ENCODE peak calls at places on chromosomes 13 and 19, in six cellular contexts. B is aorta, S is tibial artery, A is Peyer's patch, F is spleen, G is BE2C. I is an unnamed sample. For H3K4me1 and H3K27me3, the result is how much of the 10 kb centered on the place peaks cover.

GRCh38 chr19:23377276-23377675 is 18.0 kb downstream of the ZNF91 start:
- DNase-seq in A (no peak), F (no peak), S (no peak), B (no peak), G (no peak), I (no peak)

GRCh38 chr13:100875392-100876043 is 200.9 kb upstream of the TMTC4 start:
- DNase-seq in G (no peak), S (no peak), A (no peak), F (no peak), B (no peak), I (no peak)

GRCh38 chr13:40503966-40504591 is 162.4 kb downstream of the FOXO1 start:
- DNase-seq in A (no peak), F (no peak), S (peak), G (no peak), B (no peak), I (no peak)

GRCh38 chr13:30346159-30346788 is 38.9 kb upstream of the KATNAL1 start:
- DNase-seq in A (no peak), G (no peak), B (no peak), F (peak), S (no peak), I (no peak)

GRCh38 chr13:34162545-34162936 is 344.6 kb downstream of the RFC3 start:
- DNase-seq in A (no peak), B (no peak), G (no peak), F (no peak), S (no peak), I (no peak)

GRCh38 chr13:41462427-41462826 is 5.1 kb downstream of the RGCC start:
- DNase-seq in S (no peak), G (no peak), A (no peak), B (no peak), F (no peak), I (no peak)

GRCh38 chr13:30847697-30848307 is 58.3 kb upstream of the MEDAG start:
- DNase-seq in B (no peak), A (no peak), S (peak), G (no peak), F (no peak), I (no peak)

GRCh38 chr13:113360446-113360845 is 3.5 kb downstream of the GRTP1 start:
- DNase-seq in S (peak), A (no peak), B (no peak), G (no peak), F (no peak), I (no peak)

GRCh38 chr19:15161028-15161984 is 39.5 kb downstream of the NOTCH3 start:
- DNase-seq in F (no peak), S (peak), A (no peak), B (no peak), G (peak), I (no peak)

GRCh38 chr19:45468803-45469131 is 971 bp downstream of the FOSB start:
- DNase-seq in S (no peak), B (no peak), F (no peak), A (no peak), G (peak), I (no peak)

GRCh38 chr19:533485-534058 is 2.0 kb downstream of the CDC34 start:
- DNase-seq in S (no peak), F (no peak), A (no peak), G (peak), B (no peak), I (no peak)

GRCh38 chr19:426725-427445 is 17.9 kb upstream of the C2CD4C start:
- DNase-seq in G (no peak), A (no peak), B (peak), F (no peak), S (no peak), I (no peak)

GRCh38 chr13:26459276-26460131 is 98.0 kb upstream of the WASF3 start:
- DNase-seq in B (no peak), G (no peak), A (no peak), F (no peak), S (no peak), I (no peak)

GRCh38 chr13:106874308-106874707 is 306.4 kb upstream of the ARGLU1 start:
- DNase-seq in G (no peak), F (no peak), B (no peak), S (no peak), A (no peak), I (no peak)

GRCh38 chr13:44667950-44668349 is 91.8 kb upstream of the TSC22D1 start:
- DNase-seq in S (no peak), F (no peak), G (no peak), A (no peak), B (no peak), I (no peak)

GRCh38 chr19:48469056-48469881 is at the start of gene CYTH2:
- DNase-seq in B (peak), S (peak), F (peak), G (peak), A (peak), I (peak)

DNA sequence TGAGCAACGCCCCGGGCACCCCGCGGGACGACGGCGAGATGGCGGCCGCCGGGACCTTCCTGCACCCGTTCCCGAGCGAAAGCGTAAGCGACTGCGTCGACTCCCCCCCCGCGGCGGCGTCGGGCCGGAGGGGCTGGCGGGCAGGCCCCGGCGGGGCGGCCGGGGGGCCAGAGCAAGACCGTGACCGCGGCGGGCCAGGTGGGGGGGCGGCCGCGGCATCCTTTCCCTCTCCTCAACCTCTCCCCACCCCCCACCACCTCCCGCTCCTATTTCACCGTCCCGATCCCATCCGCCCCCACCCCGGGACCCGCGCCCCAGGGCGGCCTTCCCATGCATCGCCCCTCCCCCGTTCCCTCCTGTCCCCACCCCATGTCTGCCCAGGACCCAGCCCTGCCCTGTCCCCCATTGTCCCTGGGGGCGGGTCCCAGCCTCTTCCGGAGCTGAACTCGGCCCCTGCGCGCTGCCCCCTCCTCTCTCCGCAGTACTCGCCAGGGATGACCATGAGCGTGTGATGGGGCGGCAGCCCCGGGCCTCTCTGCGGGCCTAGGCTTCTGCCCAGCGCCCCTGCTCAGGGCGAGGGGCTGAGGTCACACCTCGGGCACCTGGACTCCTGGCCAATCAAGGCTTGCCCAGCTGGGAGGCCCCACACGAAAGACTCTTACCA is 4.1 kb downstream of the ISYNA1 start:
- DNase-seq in G (peak), S (no peak), B (no peak), A (no peak), F (peak), I (no peak)
- H3K4me1 ChIP-seq in G (under half), S (half or more), B (under half), A (under half), F (half or more), I (under half)

GRCh38 chr19:40561947-40562346 is 14.7 kb upstream of the SHKBP1 start:
- DNase-seq in F (no peak), S (no peak), A (no peak), B (no peak), G (no peak), I (no peak)
- H3K27me3 ChIP-seq in F (half or more), S (half or more), A (under half), B (under half), G (under half), I (under half)

GRCh38 chr19:11091343-11092153 is 2.3 kb downstream of the LDLR start:
- DNase-seq in B (no peak), F (no peak), A (peak), S (peak), G (no peak), I (no peak)
- H3K4me1 ChIP-seq in B (under half), F (half or more), A (half or more), S (half or more), G (under half), I (under half)

DNA sequence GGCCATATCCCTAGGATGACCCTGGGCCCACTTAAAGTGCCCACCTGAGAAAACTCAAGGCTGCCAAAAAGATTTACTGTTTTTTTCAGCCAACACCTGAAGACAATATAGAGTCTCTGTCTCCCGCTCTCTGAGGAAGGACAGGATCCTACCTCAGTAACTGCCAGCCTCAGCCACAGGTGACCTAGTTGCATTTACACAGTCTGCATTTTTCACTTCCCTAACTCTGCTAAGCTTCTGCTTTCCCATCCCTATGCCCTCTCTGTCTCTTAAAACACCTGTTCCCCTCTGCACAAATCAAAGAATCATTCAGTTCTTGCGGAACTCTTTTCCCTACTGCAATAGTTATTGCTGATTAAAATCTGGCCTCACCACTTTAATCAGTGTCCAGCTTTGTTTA is 609.5 kb downstream of the UQCRFS1 start:
- DNase-seq in B (no peak), G (no peak), A (no peak), F (no peak), S (no peak), I (no peak)
- H3K27me3 ChIP-seq in B (under half), G (under half), A (under half), F (under half), S (under half), I (under half)

GRCh38 chr19:17322854-17323253 is 11.8 kb downstream of the ANO8 start:
- DNase-seq in G (no peak), A (no peak), S (no peak), B (no peak), F (no peak), I (no peak)

GRCh38 chr19:17321655-17322489 is 12.5 kb downstream of the DDA1 start:
- DNase-seq in A (no peak), F (no peak), S (no peak), B (no peak), G (no peak), I (no peak)

GRCh38 chr19:17318966-17319365 is 9.6 kb downstream of the DDA1 start:
- DNase-seq in S (no peak), A (no peak), F (no peak), B (no peak), G (no peak), I (no peak)

GRCh38 chr19:17319473-17320238 is 10.3 kb downstream of the DDA1 start:
- DNase-seq in F (no peak), A (no peak), G (no peak), S (no peak), B (no peak), I (no peak)

GRCh38 chr19:17320435-17320834 is 11.1 kb downstream of the DDA1 start:
- DNase-seq in A (no peak), B (no peak), S (no peak), F (no peak), G (no peak), I (no peak)
- H3K4me1 ChIP-seq in A (under half), B (under half), S (under half), F (under half), G (under half), I (under half)

GRCh38 chr13:21670883-21671792 is at the start of gene FGF9:
- DNase-seq in A (peak), B (peak), F (peak), G (peak), S (peak), I (no peak)

GRCh38 chr13:21674271-21675009 is 3.6 kb downstream of the FGF9 start:
- DNase-seq in B (no peak), S (no peak), F (peak), A (peak), G (no peak), I (no peak)

GRCh38 chr13:21673592-21674270 is 2.9 kb downstream of the FGF9 start:
- DNase-seq in A (peak), G (peak), F (peak), B (no peak), S (no peak), I (no peak)

GRCh38 chr13:21671793-21672680 is 1.2 kb downstream of the FGF9 start:
- DNase-seq in F (no peak), B (no peak), S (no peak), A (no peak), G (no peak), I (no peak)

DNA sequence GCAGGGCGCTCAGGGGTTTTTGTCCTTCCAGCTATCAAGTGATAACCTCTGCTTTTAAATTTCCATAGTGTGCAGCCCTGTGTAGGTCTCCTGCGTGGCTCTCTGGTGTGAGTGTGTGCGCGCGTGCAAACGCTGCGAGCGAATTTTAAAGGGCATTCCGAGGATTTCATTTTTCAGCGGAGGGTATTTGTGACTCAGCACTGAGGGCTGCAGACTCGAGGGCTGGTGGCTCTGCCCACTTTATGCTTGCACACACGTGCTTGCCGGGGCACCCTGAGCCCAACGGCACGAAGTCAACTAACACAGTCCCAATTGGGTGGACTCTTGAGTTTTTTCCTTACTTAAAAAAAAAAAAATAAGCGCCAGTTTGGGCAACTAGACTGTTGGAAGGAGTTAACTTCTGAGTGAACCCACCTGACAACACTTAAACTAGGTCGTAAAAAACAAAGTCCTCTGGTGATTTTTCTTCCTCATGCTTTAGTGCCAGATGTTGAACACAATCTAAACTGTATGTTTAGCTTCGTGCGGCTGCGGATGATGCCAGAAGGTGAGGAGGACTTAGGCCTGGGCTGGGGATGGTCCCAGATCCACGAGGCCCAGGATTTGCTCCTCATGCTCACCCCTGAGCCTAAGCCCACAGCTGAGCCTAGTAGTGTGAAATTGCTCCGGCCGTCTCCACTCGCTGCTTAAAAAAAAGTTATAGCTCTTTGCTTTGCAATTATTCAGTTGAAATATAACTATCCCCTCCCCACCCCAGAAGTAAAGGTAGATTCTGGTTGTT is 2.1 kb downstream of the FGF9 start:
- DNase-seq in B (no peak), F (no peak), S (no peak), G (no peak), A (no peak), I (no peak)
- H3K27me3 ChIP-seq in B (under half), F (half or more), S (under half), G (half or more), A (under half), I (half or more)

DNA sequence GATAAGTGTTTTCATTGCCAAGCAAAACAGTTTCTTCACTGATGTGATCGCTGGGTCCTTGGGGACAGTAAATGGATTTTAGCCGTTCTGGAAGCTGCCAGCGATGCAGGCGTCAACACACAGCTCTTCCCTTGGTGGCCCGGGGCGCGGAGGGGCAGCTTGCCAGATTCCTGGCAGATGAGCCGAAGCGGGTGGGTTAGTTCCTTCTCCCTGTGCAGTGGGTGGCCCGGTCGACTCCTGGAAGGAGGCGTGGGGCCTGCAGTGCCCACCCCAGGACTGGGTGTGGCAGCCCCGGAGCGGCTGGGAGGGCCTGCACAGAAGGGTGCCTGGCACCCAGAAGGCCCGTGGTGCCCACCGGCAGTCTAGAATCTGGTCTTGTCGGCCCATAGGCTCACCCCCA is 69.0 kb downstream of the KDM4B start:
- DNase-seq in G (peak), A (no peak), F (no peak), S (no peak), B (no peak), I (no peak)
- H3K4me1 ChIP-seq in G (under half), A (under half), F (half or more), S (under half), B (under half), I (under half)

DNA sequence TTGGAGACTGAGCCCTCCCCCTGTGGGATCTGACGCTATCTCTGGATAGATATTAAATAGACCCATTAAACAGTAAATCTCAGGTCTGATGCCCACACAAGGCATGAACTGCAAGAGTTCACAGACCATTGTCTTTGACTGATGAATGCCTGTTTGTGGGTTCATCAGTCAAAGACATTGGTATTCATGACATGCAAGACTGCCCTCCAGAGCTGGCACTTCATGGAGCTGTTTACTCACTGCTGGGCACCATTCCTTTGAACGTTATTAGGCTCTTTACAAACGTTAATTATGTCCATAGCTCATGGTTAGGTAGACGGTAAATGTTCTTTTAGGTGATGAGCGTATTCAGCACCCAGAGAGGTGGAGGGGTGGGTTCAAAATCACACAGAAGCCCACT is 111.8 kb upstream of the PABPC3 start:
- DNase-seq in F (no peak), G (no peak), A (no peak), S (no peak), B (no peak), I (no peak)
- H3K27me3 ChIP-seq in F (under half), G (under half), A (under half), S (under half), B (under half), I (under half)

GRCh38 chr19:54206831-54207177 is 6.1 kb downstream of the RPS9 start:
- DNase-seq in F (no peak), B (peak), G (no peak), A (no peak), S (no peak), I (no peak)
- H3K4me1 ChIP-seq in F (half or more), B (under half), G (under half), A (half or more), S (half or more), I (under half)